ENCODE peak calls at places on chromosomes 7 and 10, in six cellular contexts. C, S, V, Y, B and R are unnamed samples.

GRCh38 chr10:43226851-43227845 is 39.7 kb downstream of the RASGEF1A start:
- DNase-seq in C (no peak), S (peak), V (no peak), Y (no peak), B (no peak), R (no peak)

GRCh38 chr7:74454059-74454947 is 597 bp downstream of the GTF2IRD1 start:
- DNase-seq in C (no peak), S (no peak), V (no peak), Y (no peak), B (no peak), R (no peak)

GRCh38 chr7:130492519-130493274 is 812 bp downstream of the MEST start:
- DNase-seq in C (no peak), S (no peak), V (no peak), Y (peak), B (no peak), R (peak)

GRCh38 chr7:122304996-122305421 is 459 bp upstream of the FEZF1 start:
- DNase-seq in C (no peak), S (no peak), V (no peak), Y (peak), B (no peak), R (no peak)

GRCh38 chr10:60236869-60237524 is 152.7 kb downstream of the ANK3 start:
- DNase-seq in C (no peak), S (no peak), V (no peak), Y (no peak), B (no peak), R (peak)

GRCh38 chr7:49703876-49704275 is 69.6 kb upstream of the VWC2 start:
- DNase-seq in C (no peak), S (no peak), V (no peak), Y (no peak), B (no peak), R (no peak)

GRCh38 chr10:95988702-95989101 is 54.7 kb upstream of the CCNJ start:
- DNase-seq in C (no peak), S (no peak), V (no peak), Y (no peak), B (no peak), R (no peak)

GRCh38 chr7:32319019-32319382 is 171.2 kb downstream of the LSM5 start:
- DNase-seq in C (no peak), S (no peak), V (no peak), Y (no peak), B (no peak), R (no peak)

GRCh38 chr10:27745719-27746363 is at the start of gene MKX:
- DNase-seq in C (peak), S (peak), V (peak), Y (peak), B (no peak), R (peak)

GRCh38 chr10:71282323-71282680 is 36.8 kb upstream of the SLC29A3 start:
- DNase-seq in C (no peak), S (no peak), V (no peak), Y (no peak), B (no peak), R (no peak)

GRCh38 chr10:29735628-29736324 is 101.0 kb upstream of the SVIL start:
- DNase-seq in C (peak), S (peak), V (peak), Y (peak), B (peak), R (peak)

GRCh38 chr7:114502454-114503254 is 88.0 kb downstream of the FOXP2 start:
- DNase-seq in C (no peak), S (no peak), V (peak), Y (peak), B (no peak), R (no peak)

GRCh38 chr10:100807241-100808050 is 62.1 kb downstream of the PAX2 start:
- DNase-seq in C (no peak), S (no peak), V (no peak), Y (no peak), B (no peak), R (no peak)

GRCh38 chr7:79454325-79454960 is 976 bp upstream of the MAGI2 start:
- DNase-seq in C (peak), S (peak), V (peak), Y (peak), B (no peak), R (no peak)

GRCh38 chr7:75033826-75034225 is 39.8 kb downstream of the RCC1L start:
- DNase-seq in C (no peak), S (no peak), V (no peak), Y (no peak), B (no peak), R (peak)

DNA sequence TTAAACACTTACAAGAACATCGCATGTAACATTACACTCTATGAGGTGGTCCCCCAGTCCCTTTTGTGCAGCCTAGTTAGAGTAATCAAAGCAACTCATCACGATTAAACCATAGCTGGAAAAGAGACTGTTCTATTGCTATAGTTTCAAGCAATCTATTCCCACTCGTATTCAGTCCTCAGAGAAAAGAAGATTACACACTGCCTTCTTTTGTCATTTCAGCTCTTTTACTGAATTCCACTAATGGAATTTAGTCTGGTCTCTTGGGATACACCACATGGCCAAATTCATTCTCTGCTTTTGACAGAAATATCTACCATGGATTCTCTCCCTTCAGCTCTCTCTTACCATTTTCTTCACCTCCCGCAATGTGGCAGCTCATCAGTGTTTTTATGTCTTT is 109.0 kb upstream of the HDAC9 start:
- DNase-seq in C (no peak), S (no peak), V (no peak), Y (no peak), B (no peak), R (no peak)
- H2AFZ ChIP-seq in C (peak), S (no peak), V (no peak), Y (no peak), B (no peak), R (no peak)

GRCh38 chr7:101900103-101900502 is 82.7 kb downstream of the CUX1 start:
- DNase-seq in C (no peak), S (no peak), V (no peak), Y (no peak), B (no peak), R (no peak)

GRCh38 chr7:101901661-101902491 is 84.5 kb downstream of the CUX1 start:
- DNase-seq in C (no peak), S (no peak), V (peak), Y (no peak), B (no peak), R (no peak)

GRCh38 chr7:101896312-101896711 is 78.9 kb downstream of the CUX1 start:
- DNase-seq in C (no peak), S (no peak), V (no peak), Y (no peak), B (no peak), R (no peak)

GRCh38 chr7:101899616-101900015 is 82.2 kb downstream of the CUX1 start:
- DNase-seq in C (no peak), S (no peak), V (no peak), Y (no peak), B (no peak), R (no peak)

GRCh38 chr7:101898019-101898575 is 80.7 kb downstream of the CUX1 start:
- DNase-seq in C (no peak), S (no peak), V (no peak), Y (no peak), B (no peak), R (no peak)
- H3K27ac ChIP-seq in C (no peak), S (no peak), V (no peak), Y (no peak), B (no peak), R (no peak)

GRCh38 chr10:102650655-102651454 is 6.6 kb downstream of the TRIM8 start:
- DNase-seq in C (no peak), S (no peak), V (no peak), Y (no peak), B (no peak), R (no peak)
- H2AK5ac ChIP-seq in C (peak), S (no peak), V (peak), Y (peak), B (peak), R (no peak)

DNA sequence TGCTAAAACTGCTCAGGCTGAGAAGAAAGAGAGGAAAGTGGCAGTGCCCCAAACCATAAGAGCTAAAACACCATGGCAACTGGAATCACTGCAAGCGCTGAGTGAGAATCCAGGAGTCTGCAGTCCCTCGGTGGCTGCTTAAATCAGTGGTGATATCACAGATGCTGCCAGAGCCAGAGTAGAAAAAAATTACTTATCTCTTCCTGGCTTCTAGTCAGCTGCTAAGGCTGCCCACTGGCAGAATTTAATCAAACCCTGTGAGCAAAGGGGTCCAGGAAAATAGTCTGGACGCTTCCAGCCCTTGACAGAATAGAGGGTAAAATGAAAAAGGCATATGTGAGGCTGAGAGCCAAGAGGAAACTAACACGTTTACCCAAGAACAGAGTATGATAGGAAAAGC is 150.3 kb upstream of the CHRM2 start:
- DNase-seq in C (no peak), S (no peak), V (no peak), Y (no peak), B (no peak), R (no peak)
- H2AFZ ChIP-seq in C (no peak), S (no peak), V (no peak), Y (no peak), B (no peak), R (no peak)